ENCODE peak calls at places on chromosomes 1 and 21, in four cellular contexts. O is K562, N is HepG2, I is GM12878. F is an unnamed sample.

GRCh38 chr1:165215676-165216075 is 140.8 kb downstream of the LMX1A start:
- DNase-seq in O (no peak), N (no peak), I (no peak), F (no peak)

GRCh38 chr1:9476790-9477463 is 62.3 kb upstream of the SLC25A33 start:
- DNase-seq in O (no peak), N (no peak), I (no peak), F (no peak)

GRCh38 chr1:101479945-101480344 is 243.1 kb downstream of the S1PR1 start:
- DNase-seq in O (no peak), N (no peak), I (no peak), F (no peak)

GRCh38 chr1:17191990-17192242 is 13.0 kb upstream of the PADI1 start:
- DNase-seq in O (no peak), N (no peak), I (no peak), F (no peak)

GRCh38 chr1:71154454-71154853 is 73.6 kb upstream of the ZRANB2 start:
- DNase-seq in O (no peak), N (no peak), I (no peak), F (no peak)

GRCh38 chr1:222454196-222454595 is 93.7 kb downstream of the HHIPL2 start:
- DNase-seq in O (no peak), N (no peak), I (no peak), F (no peak)

GRCh38 chr1:39886757-39887231 is 3.5 kb upstream of the TRIT1 start:
- DNase-seq in O (no peak), N (no peak), I (no peak), F (no peak)

GRCh38 chr1:31416101-31416736 is 3.2 kb downstream of the SERINC2 start:
- DNase-seq in O (no peak), N (no peak), I (no peak), F (no peak)

GRCh38 chr21:38126677-38127271 is 130.0 kb upstream of the KCNJ15 start:
- DNase-seq in O (peak), N (peak), I (no peak), F (peak)

GRCh38 chr1:77370588-77371306 is 88.9 kb downstream of the AK5 start:
- DNase-seq in O (no peak), N (no peak), I (no peak), F (no peak)

GRCh38 chr1:168136709-168137514 is at the start of gene GPR161:
- DNase-seq in O (peak), N (no peak), I (no peak), F (no peak)

GRCh38 chr1:41864471-41865040 is 54.2 kb downstream of the HIVEP3 start:
- DNase-seq in O (no peak), N (no peak), I (no peak), F (no peak)

GRCh38 chr1:67013573-67013972 is 40.4 kb downstream of the SLC35D1 start:
- DNase-seq in O (peak), N (no peak), I (no peak), F (no peak)

GRCh38 chr1:196462101-196462500 is 146.1 kb downstream of the KCNT2 start:
- DNase-seq in O (no peak), N (no peak), I (no peak), F (no peak)

GRCh38 chr1:219416598-219417238 is 196.2 kb downstream of the ZC3H11B start:
- DNase-seq in O (peak), N (peak), I (peak), F (peak)

GRCh38 chr1:209815931-209816338 is 10.0 kb upstream of the IRF6 start:
- DNase-seq in O (no peak), N (no peak), I (no peak), F (no peak)

GRCh38 chr1:31549807-31550620 is 26.3 kb upstream of the TINAGL1 start:
- DNase-seq in O (no peak), N (peak), I (peak), F (no peak)

GRCh38 chr1:39335278-39335677 is 130.8 kb downstream of the MACF1 start:
- DNase-seq in O (no peak), N (no peak), I (no peak), F (no peak)

GRCh38 chr1:202563818-202564217 is 146.4 kb downstream of the SYT2 start:
- DNase-seq in O (no peak), N (no peak), I (no peak), F (no peak)

GRCh38 chr1:143661418-143662120 is 310.2 kb downstream of the FAM72C start:
- DNase-seq in O (no peak), N (no peak), I (no peak), F (no peak)

GRCh38 chr21:15850645-15851044 is 120.9 kb downstream of the USP25 start:
- DNase-seq in O (no peak), N (peak), I (no peak), F (no peak)

GRCh38 chr1:102588536-102588935 is 519.8 kb downstream of the COL11A1 start:
- DNase-seq in O (no peak), N (no peak), I (no peak), F (no peak)

GRCh38 chr21:30227633-30228404 is 11.9 kb upstream of the CLDN8 start:
- DNase-seq in O (no peak), N (no peak), I (no peak), F (no peak)

GRCh38 chr1:203465146-203465798 is 10.3 kb upstream of the PRELP start:
- DNase-seq in O (no peak), N (no peak), I (no peak), F (no peak)

GRCh38 chr1:46153732-46154131 is 21.2 kb upstream of the TSPAN1 start:
- DNase-seq in O (no peak), N (no peak), I (no peak), F (no peak)

GRCh38 chr1:26005392-26006105 is 7.7 kb upstream of the PAFAH2 start:
- DNase-seq in O (no peak), N (no peak), I (no peak), F (no peak)

GRCh38 chr1:206923009-206923960 is 1.5 kb upstream of the FCMR start:
- DNase-seq in O (no peak), N (no peak), I (peak), F (no peak)

GRCh38 chr1:60622486-60622885 is 459.9 kb upstream of the NFIA start:
- DNase-seq in O (no peak), N (no peak), I (no peak), F (no peak)

GRCh38 chr1:181033128-181033798 is 520 bp upstream of the MR1 start:
- DNase-seq in O (no peak), N (no peak), I (peak), F (no peak)

GRCh38 chr1:209831615-209832014 is 3.8 kb downstream of the UTP25 start:
- DNase-seq in O (no peak), N (no peak), I (no peak), F (no peak)

GRCh38 chr1:15056515-15057285 is 96.8 kb upstream of the TMEM51 start:
- DNase-seq in O (peak), N (no peak), I (no peak), F (no peak)

GRCh38 chr1:14778882-14779594 is 180.6 kb downstream of the KAZN start:
- DNase-seq in O (peak), N (peak), I (no peak), F (peak)

GRCh38 chr1:43388613-43389012 is 987 bp downstream of the MED8 start:
- DNase-seq in O (no peak), N (no peak), I (no peak), F (no peak)

GRCh38 chr1:39236971-39237370 is 32.5 kb downstream of the MACF1 start:
- DNase-seq in O (no peak), N (no peak), I (no peak), F (no peak)

GRCh38 chr21:21845901-21846396 is 847.7 kb downstream of the NCAM2 start:
- DNase-seq in O (no peak), N (no peak), I (no peak), F (no peak)

GRCh38 chr1:8055973-8056372 is 29.9 kb upstream of the ERRFI1 start:
- DNase-seq in O (no peak), N (peak), I (no peak), F (no peak)
- TF ChIP-seq BRCA1 in O (no peak), N (no peak), I (no peak), F (no peak)

GRCh38 chr1:155334980-155335379 is 14.3 kb downstream of the RUSC1 start:
- DNase-seq in O (no peak), N (no peak), I (no peak), F (no peak)
- TF ChIP-seq BRCA1 in O (no peak), N (no peak), I (no peak), F (no peak)

GRCh38 chr1:55544826-55545225 is 329.7 kb upstream of the USP24 start:
- DNase-seq in O (no peak), N (no peak), I (no peak), F (no peak)
- TF ChIP-seq BRCA1 in O (no peak), N (no peak), I (no peak), F (no peak)

GRCh38 chr1:10948463-10948775 is 64.0 kb upstream of the TARDBP start:
- DNase-seq in O (no peak), N (no peak), I (no peak), F (no peak)
- TF ChIP-seq BRCA1 in O (no peak), N (no peak), I (no peak), F (no peak)

GRCh38 chr21:45294509-45295291 is 7.0 kb upstream of the POFUT2 start:
- DNase-seq in O (no peak), N (no peak), I (no peak), F (peak)
- TF ChIP-seq BRCA1 in O (no peak), N (no peak), I (no peak), F (no peak)

DNA sequence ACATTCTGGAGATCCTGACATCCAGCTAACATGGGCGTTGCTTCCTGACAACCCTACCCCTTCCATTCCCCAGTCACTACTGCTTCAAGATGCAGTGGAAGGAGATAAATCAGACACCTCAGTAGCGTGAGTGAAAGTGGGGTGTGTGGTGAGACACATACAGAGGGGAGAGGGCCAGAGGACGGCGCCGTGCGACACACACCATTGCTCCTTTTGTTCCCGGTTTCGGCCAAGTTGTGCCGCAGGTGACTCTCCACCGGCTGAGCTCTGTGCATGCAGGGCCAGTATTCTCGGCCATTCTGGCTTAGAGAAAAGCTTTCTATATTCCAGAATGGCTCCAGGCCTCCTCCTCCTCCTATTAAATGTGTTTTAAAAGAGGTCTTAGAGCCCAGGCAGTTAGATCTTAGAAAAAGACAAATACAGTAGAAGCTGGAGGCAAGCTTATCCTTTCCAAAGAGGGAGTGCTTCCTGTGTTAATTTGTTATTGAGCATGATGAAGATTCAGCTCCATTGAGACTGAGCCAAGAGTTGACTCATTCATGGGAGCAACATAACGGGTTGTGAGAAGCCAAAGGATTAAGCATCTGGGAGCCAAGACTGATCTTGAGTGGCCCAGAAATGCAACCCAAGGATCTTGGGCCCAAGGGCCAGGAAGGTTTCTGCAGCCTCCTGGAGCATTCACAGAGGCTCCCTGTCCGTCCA is 42.1 kb downstream of the PDE9A start:
- DNase-seq in O (no peak), N (no peak), I (no peak), F (no peak)
- TF ChIP-seq BRCA1 in O (no peak), N (no peak), I (no peak), F (no peak)

GRCh38 chr1:83844546-83844945 is 154.4 kb downstream of the TTLL7 start:
- DNase-seq in O (no peak), N (no peak), I (no peak), F (no peak)

GRCh38 chr1:83849191-83850061 is 149.5 kb downstream of the TTLL7 start:
- DNase-seq in O (no peak), N (no peak), I (no peak), F (no peak)

GRCh38 chr1:83845437-83846071 is 153.4 kb downstream of the TTLL7 start:
- DNase-seq in O (no peak), N (peak), I (no peak), F (no peak)

GRCh38 chr1:83850849-83851248 is 148.1 kb downstream of the TTLL7 start:
- DNase-seq in O (no peak), N (peak), I (no peak), F (no peak)

GRCh38 chr1:83846138-83846537 is 152.8 kb downstream of the TTLL7 start:
- DNase-seq in O (no peak), N (no peak), I (no peak), F (no peak)
- TF ChIP-seq BRCA1 in O (no peak), N (no peak), I (no peak), F (no peak)

GRCh38 chr1:24224086-24224485 is 37.0 kb upstream of the IFNLR1 start:
- DNase-seq in O (no peak), N (no peak), I (no peak), F (no peak)
- TF ChIP-seq BRCA1 in O (no peak), N (no peak), I (no peak), F (no peak)

GRCh38 chr1:29516063-29516820 is 279.9 kb downstream of the PTPRU start:
- DNase-seq in O (no peak), N (no peak), I (no peak), F (no peak)
- TF ChIP-seq BRCA1 in O (no peak), N (no peak), I (no peak), F (no peak)

F was measured in H1.